ENCODE peak calls at places on chromosome 1, in five cellular contexts. N is CD8-positive, alpha-beta T cell; T is kidney; J is nephron progenitor cell; W is heart left ventricle. P is an unnamed sample.

GRCh38 chr1:172343246-172344099 is 77.0 kb upstream of the C1orf105 start:
- DNase-seq in J (no peak), N (no peak), T (no peak), W (no peak), P (no peak)

GRCh38 chr1:1602941-1603506 is 3.1 kb upstream of the FNDC10 start:
- DNase-seq in W (no peak), N (no peak), J (no peak), T (no peak), P (peak; percentile 82)

GRCh38 chr1:201506573-201507567 is at the start of gene CSRP1:
- DNase-seq in N (peak; percentile 51), W (peak; percentile 90), J (no peak), T (peak; percentile 97), P (no peak)

GRCh38 chr1:223147858-223148257 is 4.8 kb upstream of the TLR5 start:
- DNase-seq in T (no peak), W (no peak), N (no peak), J (no peak), P (no peak)

GRCh38 chr1:76284842-76285241 is 210.3 kb downstream of the ST6GALNAC3 start:
- DNase-seq in J (no peak), N (no peak), W (no peak), T (no peak), P (no peak)

GRCh38 chr1:8398086-8398485 is 80.2 kb downstream of the SLC45A1 start:
- DNase-seq in T (no peak), J (no peak), W (no peak), N (no peak), P (no peak)

GRCh38 chr1:243482237-243483022 is 226.6 kb downstream of the SDCCAG8 start:
- DNase-seq in J (peak; percentile 37), T (peak; percentile 75), N (no peak), W (no peak), P (no peak)

GRCh38 chr1:7553042-7553690 is 217.9 kb upstream of the VAMP3 start:
- DNase-seq in N (no peak), J (no peak), T (peak; percentile 34), W (no peak), P (peak; percentile 25)

GRCh38 chr1:156025873-156026272 is 5.1 kb upstream of the SSR2 start:
- DNase-seq in T (no peak), J (peak; percentile 63), N (no peak), W (peak; percentile 25), P (no peak)

GRCh38 chr1:6113116-6113515 is 67.0 kb downstream of the CHD5 start:
- DNase-seq in J (no peak), N (no peak), T (peak; percentile 52), W (no peak), P (no peak)

GRCh38 chr1:210397681-210398080 is 69.0 kb downstream of the HHAT start:
- DNase-seq in J (no peak), W (no peak), N (no peak), T (no peak), P (no peak)

GRCh38 chr1:210396541-210396940 is 67.8 kb downstream of the HHAT start:
- DNase-seq in N (no peak), T (no peak), W (no peak), J (no peak), P (no peak)

GRCh38 chr1:210394281-210394798 is 65.6 kb downstream of the HHAT start:
- DNase-seq in N (no peak), T (no peak), W (peak; percentile 18), J (no peak), P (no peak)

GRCh38 chr1:210400043-210400840 is 71.5 kb downstream of the HHAT start:
- DNase-seq in N (no peak), J (peak; percentile 57), T (no peak), W (peak; percentile 30), P (no peak)

DNA sequence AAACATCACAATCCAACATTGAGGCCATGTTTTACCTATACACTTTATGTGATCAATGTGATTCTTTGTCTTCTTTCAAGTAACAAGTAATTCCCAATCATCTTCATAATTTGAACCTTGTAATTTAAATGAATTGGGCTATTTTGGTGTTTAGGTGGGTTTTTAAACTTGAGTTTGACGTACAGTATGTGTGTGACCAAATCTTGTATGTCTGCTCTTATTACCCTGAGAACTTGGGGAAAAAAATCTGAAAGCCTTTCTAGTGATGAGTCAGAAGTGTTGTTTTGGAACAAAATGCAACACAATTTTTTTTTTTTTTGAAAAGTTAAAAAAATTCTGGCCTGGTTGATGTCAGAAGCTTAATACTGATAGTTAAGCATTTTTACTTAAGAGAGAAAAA is 68.5 kb downstream of the HHAT start:
- DNase-seq in J (no peak), W (no peak), N (no peak), T (no peak), P (no peak)
- TF ChIP-seq CTCF in J (no peak), W (no peak), N (no peak), T (no peak), P (no peak)

GRCh38 chr1:212452323-212453155 is 19.8 kb downstream of the NENF start:
- DNase-seq in N (no peak), T (no peak), J (no peak), W (peak; percentile 75), P (peak; percentile 30)
- TF ChIP-seq CTCF in N (no peak), T (no peak), J (no peak), W (no peak), P (no peak)

DNA sequence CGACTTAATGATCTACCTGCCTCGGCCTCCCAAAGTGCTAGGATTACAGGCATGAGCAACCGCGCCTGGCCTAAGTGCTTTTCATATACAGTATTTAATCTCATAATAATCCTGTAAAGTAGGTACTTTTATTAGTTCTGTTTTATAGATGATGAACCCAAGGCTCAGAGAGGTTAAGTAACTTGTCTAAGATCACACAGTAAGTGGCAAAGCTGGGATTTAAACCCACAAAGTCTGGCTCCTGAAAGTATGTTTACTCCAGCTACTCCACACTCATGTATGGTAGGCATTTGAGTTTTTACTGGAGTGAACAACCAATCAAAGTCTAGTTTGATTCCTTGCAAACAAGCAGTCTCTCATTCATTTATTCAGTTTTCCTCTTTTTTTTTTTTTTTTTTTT is 2.3 kb downstream of the DFFA start:
- DNase-seq in N (no peak), J (no peak), W (no peak), T (no peak), P (no peak)
- TF ChIP-seq CTCF in N (no peak), J (no peak), W (no peak), T (no peak), P (no peak)

DNA sequence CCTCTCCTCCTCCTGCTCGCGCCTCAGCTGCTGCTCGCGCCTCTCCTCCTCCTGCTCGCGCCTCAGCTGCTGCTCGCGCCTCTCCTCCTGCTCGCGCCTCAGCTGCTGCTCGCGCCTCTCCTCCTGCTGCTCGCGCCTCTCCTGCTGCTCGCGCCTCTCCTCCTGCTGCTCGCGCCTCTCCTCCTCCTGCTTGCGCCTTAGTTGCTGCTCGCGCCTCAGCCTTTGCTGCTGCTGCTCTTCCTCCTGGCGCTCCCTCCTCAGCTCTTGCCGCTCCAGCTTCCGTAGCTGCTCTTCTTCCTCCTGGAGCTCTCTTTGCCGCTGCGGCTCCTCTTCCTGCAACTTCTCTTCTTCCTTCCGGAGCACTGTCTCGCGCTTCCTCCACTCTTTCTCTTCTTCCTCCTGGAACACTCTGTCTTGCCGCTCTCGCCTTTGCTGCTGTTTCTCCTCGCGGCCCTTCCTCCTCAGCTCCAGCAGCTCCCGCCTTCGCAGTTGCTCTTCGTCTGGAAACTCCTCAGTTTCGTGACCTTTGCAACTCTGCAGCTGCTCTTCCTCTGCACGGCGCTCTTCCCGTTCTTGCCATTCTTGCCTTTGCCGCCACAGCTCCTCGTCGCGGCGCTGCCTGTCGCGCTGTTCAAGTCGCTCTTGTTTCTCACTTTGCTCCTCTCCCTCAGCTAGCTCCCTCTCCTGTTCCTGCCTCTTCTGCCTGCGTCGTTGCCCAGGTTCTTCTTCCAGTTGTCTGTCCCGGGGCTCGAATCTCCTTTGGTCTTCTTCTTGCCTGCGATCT is 3.0 kb downstream of the TCHH start:
- DNase-seq in W (no peak), J (no peak), T (peak; percentile 35), N (no peak), P (no peak)
- TF ChIP-seq CTCF in W (no peak), J (no peak), T (no peak), N (no peak), P (no peak)

GRCh38 chr1:248858096-248858890 is 592 bp downstream of the ZNF692 start:
- DNase-seq in J (peak; percentile 70), T (peak; percentile 90), W (peak; percentile 53), N (no peak), P (no peak)
- TF ChIP-seq CTCF in J (peak; percentile 16), T (peak; percentile 28), W (peak; percentile 48), N (peak; percentile 53), P (peak; percentile 65)

GRCh38 chr1:157773723-157774350 is 3.1 kb downstream of the FCRL2 start:
- DNase-seq in T (no peak), W (no peak), N (no peak), J (no peak), P (no peak)
- TF ChIP-seq CTCF in T (peak; percentile 8), W (no peak), N (no peak), J (peak; percentile 39), P (no peak)

P was measured in chondrocyte.